ENCODE peak calls at places on chromosomes 1 and 21, in seven cellular contexts. One of them, this sample, is unnamed.

GRCh38 chr1:113677250-113678158 is 81.8 kb downstream of the PHTF1 start:
- DNase-seq in stimulated activated CD4-positive, alpha-beta T cell treated with anti-CD3 and anti-CD28 coated beads, Interleukin-2, amount 100 ng/mL, for 24 hours: no peak
- DNase-seq in activated naive CD4-positive, alpha-beta T cell: no peak
- DNase-seq in IMR-90: peak
- DNase-seq in activated T-cell treated with anti-CD3 and anti-CD28 coated beads, Interleukin-2, amount 50 U/mL, for 72 hours: no peak
- DNase-seq in HEK293T: peak
- DNase-seq in A172: peak
- DNase-seq in this sample: no peak

GRCh38 chr1:119448112-119448511 is 33.2 kb downstream of the HSD3B2 start:
- DNase-seq in stimulated activated CD4-positive, alpha-beta T cell treated with anti-CD3 and anti-CD28 coated beads, Interleukin-2, amount 100 ng/mL, for 24 hours: no peak
- DNase-seq in activated naive CD4-positive, alpha-beta T cell: no peak
- DNase-seq in IMR-90: no peak
- DNase-seq in activated T-cell treated with anti-CD3 and anti-CD28 coated beads, Interleukin-2, amount 50 U/mL, for 72 hours: no peak
- DNase-seq in HEK293T: no peak
- DNase-seq in A172: no peak
- DNase-seq in this sample: no peak

GRCh38 chr1:218330043-218330623 is 15.0 kb upstream of the TGFB2 start:
- DNase-seq in stimulated activated CD4-positive, alpha-beta T cell treated with anti-CD3 and anti-CD28 coated beads, Interleukin-2, amount 100 ng/mL, for 24 hours: no peak
- DNase-seq in activated naive CD4-positive, alpha-beta T cell: no peak
- DNase-seq in IMR-90: peak
- DNase-seq in activated T-cell treated with anti-CD3 and anti-CD28 coated beads, Interleukin-2, amount 50 U/mL, for 72 hours: no peak
- DNase-seq in HEK293T: peak
- DNase-seq in A172: peak
- DNase-seq in this sample: no peak

GRCh38 chr1:6353948-6354658 is 39.5 kb downstream of the ACOT7 start:
- DNase-seq in stimulated activated CD4-positive, alpha-beta T cell treated with anti-CD3 and anti-CD28 coated beads, Interleukin-2, amount 100 ng/mL, for 24 hours: no peak
- DNase-seq in activated naive CD4-positive, alpha-beta T cell: no peak
- DNase-seq in IMR-90: no peak
- DNase-seq in activated T-cell treated with anti-CD3 and anti-CD28 coated beads, Interleukin-2, amount 50 U/mL, for 72 hours: no peak
- DNase-seq in HEK293T: no peak
- DNase-seq in A172: peak
- DNase-seq in this sample: peak

GRCh38 chr1:71046891-71047634 is 553 bp downstream of the PTGER3 start:
- DNase-seq in stimulated activated CD4-positive, alpha-beta T cell treated with anti-CD3 and anti-CD28 coated beads, Interleukin-2, amount 100 ng/mL, for 24 hours: peak
- DNase-seq in activated naive CD4-positive, alpha-beta T cell: no peak
- DNase-seq in IMR-90: no peak
- DNase-seq in activated T-cell treated with anti-CD3 and anti-CD28 coated beads, Interleukin-2, amount 50 U/mL, for 72 hours: peak
- DNase-seq in HEK293T: no peak
- DNase-seq in A172: no peak
- DNase-seq in this sample: peak

GRCh38 chr1:4161271-4162006 is 261.4 kb upstream of the C1orf174 start:
- DNase-seq in stimulated activated CD4-positive, alpha-beta T cell treated with anti-CD3 and anti-CD28 coated beads, Interleukin-2, amount 100 ng/mL, for 24 hours: no peak
- DNase-seq in activated naive CD4-positive, alpha-beta T cell: no peak
- DNase-seq in IMR-90: no peak
- DNase-seq in activated T-cell treated with anti-CD3 and anti-CD28 coated beads, Interleukin-2, amount 50 U/mL, for 72 hours: no peak
- DNase-seq in HEK293T: no peak
- DNase-seq in A172: no peak
- DNase-seq in this sample: no peak

GRCh38 chr21:39969691-39970364 is 102.6 kb downstream of the PCP4 start:
- DNase-seq in stimulated activated CD4-positive, alpha-beta T cell treated with anti-CD3 and anti-CD28 coated beads, Interleukin-2, amount 100 ng/mL, for 24 hours: no peak
- DNase-seq in activated naive CD4-positive, alpha-beta T cell: no peak
- DNase-seq in IMR-90: no peak
- DNase-seq in activated T-cell treated with anti-CD3 and anti-CD28 coated beads, Interleukin-2, amount 50 U/mL, for 72 hours: no peak
- DNase-seq in HEK293T: no peak
- DNase-seq in A172: no peak
- DNase-seq in this sample: no peak

GRCh38 chr1:225366552-225366951 is 61.3 kb downstream of the LBR start:
- DNase-seq in stimulated activated CD4-positive, alpha-beta T cell treated with anti-CD3 and anti-CD28 coated beads, Interleukin-2, amount 100 ng/mL, for 24 hours: no peak
- DNase-seq in activated naive CD4-positive, alpha-beta T cell: no peak
- DNase-seq in IMR-90: no peak
- DNase-seq in activated T-cell treated with anti-CD3 and anti-CD28 coated beads, Interleukin-2, amount 50 U/mL, for 72 hours: no peak
- DNase-seq in HEK293T: no peak
- DNase-seq in A172: no peak
- DNase-seq in this sample: no peak

GRCh38 chr1:168583571-168583970 is 7.2 kb downstream of the XCL1 start:
- DNase-seq in stimulated activated CD4-positive, alpha-beta T cell treated with anti-CD3 and anti-CD28 coated beads, Interleukin-2, amount 100 ng/mL, for 24 hours: no peak
- DNase-seq in activated naive CD4-positive, alpha-beta T cell: no peak
- DNase-seq in IMR-90: no peak
- DNase-seq in activated T-cell treated with anti-CD3 and anti-CD28 coated beads, Interleukin-2, amount 50 U/mL, for 72 hours: no peak
- DNase-seq in HEK293T: no peak
- DNase-seq in A172: no peak
- DNase-seq in this sample: no peak

GRCh38 chr1:157286646-157287420 is 148.6 kb upstream of the ETV3 start:
- DNase-seq in stimulated activated CD4-positive, alpha-beta T cell treated with anti-CD3 and anti-CD28 coated beads, Interleukin-2, amount 100 ng/mL, for 24 hours: no peak
- DNase-seq in activated naive CD4-positive, alpha-beta T cell: no peak
- DNase-seq in IMR-90: no peak
- DNase-seq in activated T-cell treated with anti-CD3 and anti-CD28 coated beads, Interleukin-2, amount 50 U/mL, for 72 hours: no peak
- DNase-seq in HEK293T: no peak
- DNase-seq in A172: no peak
- DNase-seq in this sample: no peak

GRCh38 chr1:38052750-38053415 is 6.3 kb upstream of the POU3F1 start:
- DNase-seq in stimulated activated CD4-positive, alpha-beta T cell treated with anti-CD3 and anti-CD28 coated beads, Interleukin-2, amount 100 ng/mL, for 24 hours: no peak
- DNase-seq in activated naive CD4-positive, alpha-beta T cell: no peak
- DNase-seq in IMR-90: no peak
- DNase-seq in activated T-cell treated with anti-CD3 and anti-CD28 coated beads, Interleukin-2, amount 50 U/mL, for 72 hours: no peak
- DNase-seq in HEK293T: no peak
- DNase-seq in A172: no peak
- DNase-seq in this sample: no peak

GRCh38 chr21:42028754-42029385 is 18.7 kb upstream of the ZBTB21 start:
- DNase-seq in stimulated activated CD4-positive, alpha-beta T cell treated with anti-CD3 and anti-CD28 coated beads, Interleukin-2, amount 100 ng/mL, for 24 hours: no peak
- DNase-seq in activated naive CD4-positive, alpha-beta T cell: no peak
- DNase-seq in IMR-90: no peak
- DNase-seq in activated T-cell treated with anti-CD3 and anti-CD28 coated beads, Interleukin-2, amount 50 U/mL, for 72 hours: no peak
- DNase-seq in HEK293T: no peak
- DNase-seq in A172: no peak
- DNase-seq in this sample: peak

GRCh38 chr1:230002164-230002803 is 64.8 kb upstream of the GALNT2 start:
- DNase-seq in stimulated activated CD4-positive, alpha-beta T cell treated with anti-CD3 and anti-CD28 coated beads, Interleukin-2, amount 100 ng/mL, for 24 hours: no peak
- DNase-seq in activated naive CD4-positive, alpha-beta T cell: no peak
- DNase-seq in IMR-90: no peak
- DNase-seq in activated T-cell treated with anti-CD3 and anti-CD28 coated beads, Interleukin-2, amount 50 U/mL, for 72 hours: no peak
- DNase-seq in HEK293T: no peak
- DNase-seq in A172: no peak
- DNase-seq in this sample: no peak

GRCh38 chr1:112981461-112982233 is 25.7 kb upstream of the SLC16A1 start:
- DNase-seq in stimulated activated CD4-positive, alpha-beta T cell treated with anti-CD3 and anti-CD28 coated beads, Interleukin-2, amount 100 ng/mL, for 24 hours: no peak
- DNase-seq in activated naive CD4-positive, alpha-beta T cell: no peak
- DNase-seq in IMR-90: no peak
- DNase-seq in activated T-cell treated with anti-CD3 and anti-CD28 coated beads, Interleukin-2, amount 50 U/mL, for 72 hours: no peak
- DNase-seq in HEK293T: no peak
- DNase-seq in A172: no peak
- DNase-seq in this sample: no peak

GRCh38 chr1:205542367-205542766 is 37.9 kb downstream of the CDK18 start:
- DNase-seq in stimulated activated CD4-positive, alpha-beta T cell treated with anti-CD3 and anti-CD28 coated beads, Interleukin-2, amount 100 ng/mL, for 24 hours: no peak
- DNase-seq in activated naive CD4-positive, alpha-beta T cell: no peak
- DNase-seq in IMR-90: no peak
- DNase-seq in activated T-cell treated with anti-CD3 and anti-CD28 coated beads, Interleukin-2, amount 50 U/mL, for 72 hours: no peak
- DNase-seq in HEK293T: no peak
- DNase-seq in A172: no peak
- DNase-seq in this sample: no peak

GRCh38 chr1:34978926-34979325 is 6.2 kb downstream of the TMEM35B start:
- DNase-seq in stimulated activated CD4-positive, alpha-beta T cell treated with anti-CD3 and anti-CD28 coated beads, Interleukin-2, amount 100 ng/mL, for 24 hours: no peak
- DNase-seq in activated naive CD4-positive, alpha-beta T cell: no peak
- DNase-seq in IMR-90: no peak
- DNase-seq in activated T-cell treated with anti-CD3 and anti-CD28 coated beads, Interleukin-2, amount 50 U/mL, for 72 hours: no peak
- DNase-seq in HEK293T: no peak
- DNase-seq in A172: no peak
- DNase-seq in this sample: no peak

This sample was measured in mucosa of descending colon.